ENCODE peak calls at places on chromosomes 6 and 20, in nine cellular contexts. T is H9, W is endothelial cell, L is lower lobe of right lung, J is kidney epithelial cell, H is right atrium auricular region, G is spleen, U is neural crest cell, V is B cell. B is an unnamed sample.
A peak's percentile ranks its signal among the peaks of the same experiment; 100 is the strongest.

GRCh38 chr20:49712918-49713778 is 530 bp downstream of the B4GALT5 start:
- DNase-seq in T (peak; percentile 41), W (peak; percentile 34), L (peak; percentile 66), J (no peak), H (no peak), G (peak; percentile 88), U (peak; percentile 7), V (peak; percentile 46), B (peak; percentile 54)

GRCh38 chr6:89353702-89354392 is 1.3 kb upstream of the UBE2J1 start:
- DNase-seq in T (no peak), W (no peak), L (no peak), J (no peak), H (no peak), G (no peak), U (no peak), V (no peak), B (no peak)

GRCh38 chr6:15398657-15399287 is 152.9 kb downstream of the JARID2 start:
- DNase-seq in T (no peak), W (no peak), L (no peak), J (no peak), H (no peak), G (no peak), U (no peak), V (no peak), B (no peak)

GRCh38 chr6:37316071-37316470 is 37.7 kb upstream of the RNF8 start:
- DNase-seq in T (no peak), W (no peak), L (no peak), J (no peak), H (no peak), G (no peak), U (no peak), V (no peak), B (no peak)

GRCh38 chr6:11214438-11214837 is 18.0 kb downstream of the NEDD9 start:
- DNase-seq in T (no peak), W (no peak), L (no peak), J (no peak), H (no peak), G (no peak), U (no peak), V (no peak), B (no peak)

GRCh38 chr20:46081074-46081473 is 8.7 kb downstream of the NCOA5 start:
- DNase-seq in T (no peak), W (no peak), L (no peak), J (no peak), H (no peak), G (no peak), U (no peak), V (no peak), B (no peak)

GRCh38 chr6:41527721-41528408 is 18.3 kb upstream of the FOXP4 start:
- DNase-seq in T (no peak), W (no peak), L (no peak), J (no peak), H (no peak), G (no peak), U (no peak), V (no peak), B (peak; percentile 69)

GRCh38 chr6:170261643-170262480 is 29.0 kb downstream of the DLL1 start:
- DNase-seq in T (no peak), W (no peak), L (no peak), J (no peak), H (no peak), G (peak; percentile 39), U (no peak), V (peak; percentile 19), B (no peak)

GRCh38 chr6:87182321-87182720 is 27.0 kb downstream of the ZNF292 start:
- DNase-seq in T (no peak), W (no peak), L (no peak), J (no peak), H (no peak), G (no peak), U (no peak), V (no peak), B (no peak)

GRCh38 chr6:151675746-151676459 is 131.6 kb upstream of the ESR1 start:
- DNase-seq in T (peak; percentile 78), W (peak; percentile 50), L (peak; percentile 62), J (no peak), H (no peak), G (peak; percentile 82), U (peak; percentile 35), V (peak; percentile 59), B (peak; percentile 50)

GRCh38 chr6:36402481-36402880 is 15.0 kb upstream of the ETV7 start:
- DNase-seq in T (no peak), W (no peak), L (no peak), J (no peak), H (no peak), G (no peak), U (no peak), V (no peak), B (no peak)

GRCh38 chr6:26217714-26218075 is 130.5 kb downstream of the HFE start:
- DNase-seq in T (peak; percentile 61), W (no peak), L (no peak), J (no peak), H (no peak), G (peak; percentile 73), U (no peak), V (no peak), B (no peak)

GRCh38 chr6:17599885-17600526 is at the start of gene FAM8A1:
- DNase-seq in T (peak; percentile 97), W (peak; percentile 93), L (peak; percentile 96), J (peak; percentile 54), H (peak; percentile 94), G (peak; percentile 100), U (peak; percentile 87), V (peak; percentile 95), B (peak; percentile 99)

GRCh38 chr20:30484009-30484748 is 773.3 kb upstream of the DEFB115 start:
- DNase-seq in T (no peak), W (no peak), L (no peak), J (no peak), H (no peak), G (peak; percentile 57), U (no peak), V (no peak), B (no peak)

GRCh38 chr6:155183095-155183494 is 80.7 kb upstream of the CLDN20 start:
- DNase-seq in T (no peak), W (no peak), L (no peak), J (no peak), H (no peak), G (no peak), U (peak; percentile 22), V (no peak), B (no peak)

GRCh38 chr6:155174576-155175174 is 89.1 kb upstream of the CLDN20 start:
- DNase-seq in T (peak; percentile 84), W (peak; percentile 65), L (no peak), J (peak; percentile 64), H (no peak), G (no peak), U (peak; percentile 48), V (peak; percentile 73), B (peak; percentile 43)

GRCh38 chr6:155181498-155181897 is 82.3 kb upstream of the CLDN20 start:
- DNase-seq in T (no peak), W (no peak), L (no peak), J (no peak), H (no peak), G (no peak), U (no peak), V (peak; percentile 67), B (no peak)

GRCh38 chr6:155182103-155182502 is 81.7 kb upstream of the CLDN20 start:
- DNase-seq in T (no peak), W (no peak), L (no peak), J (no peak), H (no peak), G (no peak), U (no peak), V (no peak), B (no peak)

GRCh38 chr6:155177369-155177961 is 86.3 kb upstream of the CLDN20 start:
- DNase-seq in T (no peak), W (peak; percentile 59), L (no peak), J (no peak), H (no peak), G (no peak), U (peak; percentile 65), V (no peak), B (no peak)
- TF ChIP-seq CTCF in T (peak; percentile 87), W (peak; percentile 62), L (peak; percentile 65), J (peak; percentile 60), H (peak; percentile 76), G (peak; percentile 73), U (peak; percentile 89), V (peak; percentile 78), B (peak; percentile 74)

DNA sequence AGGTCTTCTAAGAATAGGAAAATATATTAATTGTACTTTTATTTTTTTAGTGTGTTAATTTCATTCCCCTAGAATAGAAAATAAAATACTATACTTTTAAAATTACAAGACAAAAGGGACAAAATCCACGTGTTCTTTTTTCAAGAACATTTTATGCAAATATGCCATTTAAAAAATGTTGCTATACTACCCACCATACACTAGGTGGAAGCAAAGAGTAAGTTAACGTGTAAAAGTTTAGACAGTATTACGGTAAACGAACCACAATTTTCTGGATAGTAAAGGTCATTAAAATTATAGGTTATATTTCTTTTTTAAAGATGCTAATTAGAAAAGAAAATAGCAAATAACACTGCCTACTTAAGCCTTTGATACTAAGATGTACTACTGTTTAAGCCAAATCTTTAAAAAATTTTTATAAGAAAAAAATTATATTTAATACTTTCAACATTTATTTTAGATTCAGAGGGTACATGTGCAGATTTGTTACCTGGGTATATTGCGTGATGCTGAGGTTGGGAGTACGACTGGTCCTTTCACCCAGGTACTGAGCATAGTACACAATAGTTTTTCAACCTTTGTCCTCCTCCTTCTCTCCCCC is 287.6 kb downstream of the PHF3 start:
- DNase-seq in T (no peak), W (no peak), L (no peak), J (no peak), H (no peak), G (no peak), U (no peak), V (no peak), B (no peak)
- TF ChIP-seq CTCF in T (peak; percentile 80), W (peak; percentile 75), L (peak; percentile 61), J (peak; percentile 49), H (peak; percentile 69), G (peak; percentile 78), U (peak; percentile 82), V (peak; percentile 85), B (peak; percentile 86)

DNA sequence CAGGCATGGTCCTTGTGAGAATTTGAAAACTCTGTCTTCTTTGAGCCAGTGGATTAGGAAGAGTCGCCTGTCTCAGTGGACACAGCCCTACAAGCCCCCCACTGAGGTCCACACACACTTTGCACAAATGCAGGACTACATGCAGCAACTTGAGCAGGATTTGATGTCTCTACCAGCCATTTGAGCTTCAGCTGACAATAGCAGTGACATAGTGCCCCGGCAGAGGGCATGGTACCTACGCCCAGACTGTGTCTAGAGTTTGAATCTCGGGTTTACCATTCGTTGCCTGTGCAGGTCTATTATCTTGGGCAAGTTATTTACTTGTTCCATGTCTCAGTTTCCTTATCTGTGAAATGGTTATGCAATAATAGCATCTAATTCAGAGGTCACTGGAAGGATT is 580.1 kb downstream of the TFAP2B start:
- DNase-seq in T (no peak), W (no peak), L (no peak), J (no peak), H (no peak), G (no peak), U (no peak), V (no peak), B (no peak)
- TF ChIP-seq CTCF in T (no peak), W (no peak), L (no peak), J (no peak), H (no peak), G (no peak), U (no peak), V (no peak), B (no peak)

GRCh38 chr6:138757131-138757530 is 16.4 kb upstream of the CCDC28A start:
- DNase-seq in T (no peak), W (no peak), L (no peak), J (no peak), H (no peak), G (no peak), U (no peak), V (no peak), B (no peak)

GRCh38 chr6:138752017-138752416 is 21.6 kb upstream of the CCDC28A start:
- DNase-seq in T (peak; percentile 40), W (peak; percentile 4), L (no peak), J (no peak), H (no peak), G (no peak), U (no peak), V (no peak), B (no peak)
- TF ChIP-seq CTCF in T (peak; percentile 73), W (peak; percentile 30), L (no peak), J (no peak), H (no peak), G (no peak), U (peak; percentile 46), V (no peak), B (no peak)

B was measured in glutamatergic neuron.